ENCODE peak calls at places on chromosomes 1 and 21, in seven cellular contexts. P, H, Q, T, S, B and F are unnamed samples.

GRCh38 chr1:182147136-182147815 is 85.8 kb upstream of the ZNF648 start:
- DNase-seq in P (no peak), H (no peak), Q (no peak), T (peak; percentile 53), S (peak; percentile 34), B (no peak), F (peak; percentile 44)

GRCh38 chr1:244496186-244496585 is 35.1 kb downstream of the CATSPERE start:
- DNase-seq in P (no peak), H (peak; percentile 60), Q (no peak), T (no peak), S (no peak), B (no peak), F (no peak)

GRCh38 chr1:12249748-12250147 is 19.9 kb downstream of the VPS13D start:
- DNase-seq in P (no peak), H (no peak), Q (peak; percentile 36), T (no peak), S (no peak), B (no peak), F (no peak)

GRCh38 chr1:167808104-167808503 is 86.3 kb downstream of the MPZL1 start:
- DNase-seq in P (no peak), H (no peak), Q (no peak), T (no peak), S (no peak), B (no peak), F (no peak)

GRCh38 chr1:156421939-156422601 is 53.1 kb downstream of the RHBG start:
- DNase-seq in P (no peak), H (no peak), Q (peak; percentile 49), T (no peak), S (no peak), B (no peak), F (no peak)

GRCh38 chr1:7940745-7941436 is at the start of gene TNFRSF9:
- DNase-seq in P (no peak), H (peak; percentile 57), Q (no peak), T (peak; percentile 81), S (no peak), B (no peak), F (peak; percentile 83)

GRCh38 chr1:43304771-43305300 is 4.1 kb downstream of the TIE1 start:
- DNase-seq in P (no peak), H (no peak), Q (no peak), T (no peak), S (no peak), B (no peak), F (no peak)

GRCh38 chr1:170097449-170097948 is 23.0 kb upstream of the KIFAP3 start:
- DNase-seq in P (no peak), H (no peak), Q (no peak), T (no peak), S (peak; percentile 19), B (no peak), F (no peak)

GRCh38 chr1:231553320-231553719 is 24.9 kb downstream of the TSNAX start:
- DNase-seq in P (no peak), H (no peak), Q (no peak), T (no peak), S (no peak), B (no peak), F (no peak)

GRCh38 chr21:44804762-44805161 is 3.1 kb upstream of the UBE2G2 start:
- DNase-seq in P (peak; percentile 71), H (no peak), Q (no peak), T (no peak), S (no peak), B (no peak), F (no peak)

GRCh38 chr1:115091582-115091981 is 2.3 kb upstream of the TSPAN2 start:
- DNase-seq in P (no peak), H (no peak), Q (no peak), T (no peak), S (no peak), B (no peak), F (no peak)

GRCh38 chr1:50667272-50667671 is 244.0 kb upstream of the DMRTA2 start:
- DNase-seq in P (no peak), H (no peak), Q (no peak), T (no peak), S (no peak), B (no peak), F (no peak)

GRCh38 chr1:50665413-50665812 is 242.2 kb upstream of the DMRTA2 start:
- DNase-seq in P (no peak), H (no peak), Q (no peak), T (no peak), S (no peak), B (no peak), F (no peak)

GRCh38 chr1:50667710-50668356 is 244.6 kb upstream of the DMRTA2 start:
- DNase-seq in P (no peak), H (no peak), Q (no peak), T (no peak), S (no peak), B (no peak), F (no peak)

GRCh38 chr1:50661626-50662025 is 238.4 kb upstream of the DMRTA2 start:
- DNase-seq in P (no peak), H (no peak), Q (no peak), T (no peak), S (no peak), B (no peak), F (no peak)

DNA sequence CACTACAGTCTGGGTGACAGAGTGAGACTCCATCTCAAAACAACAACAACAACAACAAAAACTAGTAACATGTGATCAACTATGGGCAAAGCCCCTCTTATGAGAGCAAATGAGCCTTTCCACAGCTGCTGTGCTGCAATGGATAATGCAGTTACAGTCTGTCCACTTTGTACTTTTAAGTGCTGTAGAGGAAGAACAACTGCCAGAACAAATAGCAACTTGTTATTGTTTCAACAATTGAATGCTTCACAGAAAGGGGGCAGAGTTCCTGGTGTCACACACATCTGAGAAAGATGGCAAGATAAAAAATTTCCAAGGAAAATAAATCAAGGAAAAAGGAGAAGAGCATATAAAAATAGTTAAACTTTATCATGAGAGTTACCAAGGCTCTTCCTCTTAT is 243.6 kb upstream of the DMRTA2 start:
- DNase-seq in P (no peak), H (no peak), Q (no peak), T (no peak), S (no peak), B (no peak), F (no peak)
- TF ChIP-seq CTCF in P (peak; percentile 25), H (no peak), Q (no peak), T (no peak), S (no peak), B (no peak), F (no peak)

GRCh38 chr1:214590696-214591095 is 12.3 kb upstream of the CENPF start:
- DNase-seq in P (no peak), H (no peak), Q (no peak), T (no peak), S (no peak), B (no peak), F (no peak)
- TF ChIP-seq CTCF in P (peak; percentile 29), H (no peak), Q (peak; percentile 44), T (no peak), S (no peak), B (no peak), F (no peak)

DNA sequence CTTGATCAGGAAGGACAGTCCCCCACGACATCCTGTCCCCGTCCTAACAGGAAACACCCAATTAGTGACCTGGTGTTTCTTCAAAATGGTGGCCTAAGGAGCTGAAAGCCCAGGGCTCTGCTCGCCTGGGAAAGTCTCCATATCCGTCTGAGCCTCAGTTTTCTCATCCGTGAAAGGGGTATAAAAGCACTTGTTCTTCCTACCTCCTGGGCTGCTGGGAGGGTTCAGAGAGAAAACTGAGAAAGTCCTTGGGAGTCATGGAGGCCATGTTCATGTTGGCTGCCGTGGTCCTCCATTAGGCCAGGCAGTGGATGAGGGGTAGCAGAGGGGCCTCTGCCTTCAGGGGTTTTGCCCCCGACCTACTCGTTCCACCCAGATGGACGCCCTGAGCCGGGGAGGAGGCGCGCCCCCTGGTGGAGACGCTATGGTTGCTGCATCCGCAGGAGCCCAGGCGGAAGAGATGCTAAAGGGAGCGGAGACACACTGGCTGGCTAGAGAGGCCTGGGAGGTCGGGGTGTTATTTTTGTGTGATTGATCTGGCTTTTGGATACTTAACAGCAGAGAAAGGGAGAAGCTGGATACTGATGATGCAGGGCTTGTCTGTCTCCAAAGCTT is 113.5 kb downstream of the PRDM2 start:
- DNase-seq in P (peak; percentile 36), H (no peak), Q (peak; percentile 76), T (peak; percentile 73), S (no peak), B (peak; percentile 55), F (peak; percentile 51)
- TF ChIP-seq CTCF in P (peak; percentile 37), H (peak; percentile 45), Q (peak; percentile 97), T (peak; percentile 92), S (peak; percentile 17), B (peak; percentile 37), F (peak; percentile 60)

DNA sequence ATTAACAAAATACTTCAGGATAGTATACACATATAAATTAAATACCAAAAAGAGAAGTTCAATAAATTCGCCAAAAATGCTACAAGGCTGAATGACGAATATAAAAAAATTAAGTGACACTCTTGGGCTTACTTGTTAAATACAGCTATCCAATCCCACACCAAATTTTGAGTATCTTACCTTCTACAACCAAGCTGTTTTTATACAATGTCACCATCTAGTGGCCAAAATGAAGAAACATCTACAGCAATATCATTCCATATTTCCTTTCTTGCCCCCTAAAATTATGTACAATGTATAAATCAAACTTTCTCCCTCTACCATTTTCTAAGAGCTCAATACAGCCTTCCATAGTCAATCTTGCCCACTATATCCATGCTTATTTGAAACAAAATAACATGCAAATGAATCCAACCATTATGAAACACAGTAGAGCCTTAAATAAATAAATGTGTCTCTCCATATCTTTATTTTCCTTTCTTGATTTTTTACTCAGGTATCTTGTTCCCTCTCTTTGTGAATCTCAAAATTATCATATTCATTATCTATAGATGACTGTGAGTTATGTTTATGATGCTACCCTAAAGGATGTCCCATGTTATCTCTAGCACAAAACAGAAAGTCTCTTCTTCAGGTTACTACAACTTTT is 86.3 kb downstream of the ACBD6 start:
- DNase-seq in P (peak; percentile 51), H (peak; percentile 48), Q (no peak), T (peak; percentile 7), S (no peak), B (no peak), F (peak; percentile 30)
- TF ChIP-seq CTCF in P (peak; percentile 71), H (peak; percentile 70), Q (peak; percentile 85), T (no peak), S (peak; percentile 7), B (peak; percentile 32), F (peak; percentile 47)